ENCODE peak calls at places on chromosomes 3 and 15, in six cellular contexts. One of them, this sample, is unnamed.

GRCh38 chr3:150261418-150261817 is 146.7 kb upstream of the TSC22D2 start:
- DNase-seq in H9: no peak
- DNase-seq in H1: no peak
- DNase-seq in IMR-90: no peak
- DNase-seq in neuronal stem cell: no peak
- DNase-seq in mesenchymal stem cell: no peak
- DNase-seq in this sample: no peak

GRCh38 chr3:134197681-134198261 is 52.9 kb downstream of the RYK start:
- DNase-seq in H1: no peak
- DNase-seq in mesenchymal stem cell: peak
- DNase-seq in H9: no peak
- DNase-seq in IMR-90: peak
- DNase-seq in neuronal stem cell: no peak
- DNase-seq in this sample: peak

GRCh38 chr3:141575879-141576743 is 89.3 kb downstream of the RASA2 start:
- DNase-seq in mesenchymal stem cell: peak
- DNase-seq in IMR-90: peak
- DNase-seq in neuronal stem cell: no peak
- DNase-seq in H9: no peak
- DNase-seq in H1: no peak
- DNase-seq in this sample: peak

GRCh38 chr3:190533511-190534282 is 19.8 kb downstream of the IL1RAP start:
- DNase-seq in mesenchymal stem cell: peak
- DNase-seq in IMR-90: peak
- DNase-seq in H1: no peak
- DNase-seq in H9: no peak
- DNase-seq in neuronal stem cell: no peak
- DNase-seq in this sample: no peak

GRCh38 chr3:7207928-7208327 is 347.0 kb downstream of the GRM7 start:
- DNase-seq in H1: no peak
- DNase-seq in H9: no peak
- DNase-seq in IMR-90: no peak
- DNase-seq in neuronal stem cell: no peak
- DNase-seq in mesenchymal stem cell: no peak
- DNase-seq in this sample: no peak

GRCh38 chr3:144463916-144464315 is 492.3 kb downstream of the DIPK2A start:
- DNase-seq in H9: no peak
- DNase-seq in mesenchymal stem cell: no peak
- DNase-seq in neuronal stem cell: no peak
- DNase-seq in IMR-90: no peak
- DNase-seq in H1: no peak
- DNase-seq in this sample: no peak

GRCh38 chr15:74789171-74789627 is 7.3 kb downstream of the CSK start:
- DNase-seq in H9: no peak
- DNase-seq in mesenchymal stem cell: no peak
- DNase-seq in neuronal stem cell: no peak
- DNase-seq in IMR-90: no peak
- DNase-seq in H1: no peak
- DNase-seq in this sample: no peak

GRCh38 chr3:126550488-126551051 is 8.2 kb downstream of the C3orf22 start:
- DNase-seq in H9: peak
- DNase-seq in neuronal stem cell: no peak
- DNase-seq in H1: peak
- DNase-seq in IMR-90: no peak
- DNase-seq in mesenchymal stem cell: no peak
- DNase-seq in this sample: no peak

GRCh38 chr3:32437898-32438297 is 46.2 kb downstream of the CMTM7 start:
- DNase-seq in neuronal stem cell: no peak
- DNase-seq in mesenchymal stem cell: no peak
- DNase-seq in IMR-90: no peak
- DNase-seq in H9: no peak
- DNase-seq in H1: peak
- DNase-seq in this sample: no peak

GRCh38 chr3:126558336-126559071 is at the start of gene C3orf22:
- DNase-seq in neuronal stem cell: no peak
- DNase-seq in IMR-90: no peak
- DNase-seq in H9: peak
- DNase-seq in H1: peak
- DNase-seq in mesenchymal stem cell: no peak
- DNase-seq in this sample: no peak

GRCh38 chr15:61222010-61222409 is 7.1 kb downstream of the RORA start:
- DNase-seq in H9: no peak
- DNase-seq in H1: no peak
- DNase-seq in IMR-90: no peak
- DNase-seq in neuronal stem cell: no peak
- DNase-seq in mesenchymal stem cell: no peak
- DNase-seq in this sample: no peak
- H3K27ac ChIP-seq in H9: no peak
- H3K27ac ChIP-seq in H1: no peak
- H3K27ac ChIP-seq in IMR-90: no peak
- H3K27ac ChIP-seq in neuronal stem cell: no peak
- H3K27ac ChIP-seq in mesenchymal stem cell: no peak
- H3K27ac ChIP-seq in this sample: no peak

GRCh38 chr3:39407773-39408492 is 1.4 kb downstream of the RPSA start:
- DNase-seq in mesenchymal stem cell: peak
- DNase-seq in neuronal stem cell: no peak
- DNase-seq in H9: no peak
- DNase-seq in IMR-90: peak
- DNase-seq in H1: no peak
- DNase-seq in this sample: no peak

GRCh38 chr3:39406368-39407258 is at the start of gene RPSA:
- DNase-seq in H9: peak
- DNase-seq in mesenchymal stem cell: peak
- DNase-seq in neuronal stem cell: peak
- DNase-seq in H1: peak
- DNase-seq in IMR-90: peak
- DNase-seq in this sample: peak

GRCh38 chr3:39404943-39405686 is 1.4 kb upstream of the RPSA start:
- DNase-seq in mesenchymal stem cell: no peak
- DNase-seq in H1: peak
- DNase-seq in H9: peak
- DNase-seq in neuronal stem cell: no peak
- DNase-seq in IMR-90: no peak
- DNase-seq in this sample: peak

GRCh38 chr3:39407259-39407629 is 724 bp downstream of the RPSA start:
- DNase-seq in IMR-90: peak
- DNase-seq in H1: no peak
- DNase-seq in H9: no peak
- DNase-seq in neuronal stem cell: no peak
- DNase-seq in mesenchymal stem cell: peak
- DNase-seq in this sample: no peak

DNA sequence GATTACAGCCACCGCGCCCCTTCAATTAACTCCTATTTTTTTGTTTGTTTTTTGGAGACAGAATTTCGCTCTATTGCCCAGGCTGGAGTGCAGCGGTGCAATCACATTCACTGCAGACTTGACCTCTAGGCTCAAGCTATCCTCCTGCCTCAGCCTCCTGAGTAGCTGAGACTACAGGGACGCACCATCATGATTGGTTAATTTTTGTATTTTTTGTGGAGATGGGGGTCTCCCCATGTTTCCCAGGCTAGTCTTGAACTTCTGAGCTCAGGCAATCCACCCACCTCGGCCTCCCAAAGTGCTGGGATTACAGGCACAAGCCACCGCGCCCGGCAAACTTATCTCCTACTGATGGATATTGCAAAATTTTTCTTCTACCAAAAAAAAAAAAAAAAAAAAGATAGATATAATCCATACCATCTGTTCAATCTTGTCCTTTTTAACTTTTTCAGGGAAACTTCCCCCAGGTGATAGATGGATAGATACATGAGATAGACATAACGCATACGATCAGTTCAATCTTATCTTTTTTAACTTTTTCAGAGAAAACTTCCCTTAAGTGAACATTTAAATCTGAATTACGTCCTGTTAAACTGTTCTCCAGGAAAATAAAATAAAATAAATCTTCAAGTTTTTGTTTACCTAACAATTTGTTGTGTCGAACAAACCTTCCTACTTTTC is 693 bp upstream of the RPSA start:
- DNase-seq in H1: no peak
- DNase-seq in H9: no peak
- DNase-seq in IMR-90: no peak
- DNase-seq in mesenchymal stem cell: no peak
- DNase-seq in neuronal stem cell: no peak
- DNase-seq in this sample: no peak
- H3K4ac ChIP-seq in H1: no peak
- H3K4ac ChIP-seq in H9: no peak
- H3K4ac ChIP-seq in IMR-90: peak
- H3K4ac ChIP-seq in mesenchymal stem cell: no peak
- H3K4ac ChIP-seq in neuronal stem cell: no peak
- H3K4ac ChIP-seq in this sample: peak

GRCh38 chr15:94327356-94327936 is 96.1 kb downstream of the MCTP2 start:
- DNase-seq in neuronal stem cell: no peak
- DNase-seq in H1: no peak
- DNase-seq in IMR-90: peak
- DNase-seq in mesenchymal stem cell: peak
- DNase-seq in H9: no peak
- DNase-seq in this sample: peak

GRCh38 chr15:94322141-94322540 is 90.8 kb downstream of the MCTP2 start:
- DNase-seq in mesenchymal stem cell: peak
- DNase-seq in H1: no peak
- DNase-seq in H9: no peak
- DNase-seq in IMR-90: peak
- DNase-seq in neuronal stem cell: no peak
- DNase-seq in this sample: no peak

GRCh38 chr15:94323076-94323475 is 91.7 kb downstream of the MCTP2 start:
- DNase-seq in H9: no peak
- DNase-seq in H1: no peak
- DNase-seq in mesenchymal stem cell: no peak
- DNase-seq in IMR-90: no peak
- DNase-seq in neuronal stem cell: no peak
- DNase-seq in this sample: peak

GRCh38 chr15:94324117-94324826 is 92.9 kb downstream of the MCTP2 start:
- DNase-seq in H1: peak
- DNase-seq in mesenchymal stem cell: peak
- DNase-seq in neuronal stem cell: peak
- DNase-seq in IMR-90: peak
- DNase-seq in H9: peak
- DNase-seq in this sample: peak

DNA sequence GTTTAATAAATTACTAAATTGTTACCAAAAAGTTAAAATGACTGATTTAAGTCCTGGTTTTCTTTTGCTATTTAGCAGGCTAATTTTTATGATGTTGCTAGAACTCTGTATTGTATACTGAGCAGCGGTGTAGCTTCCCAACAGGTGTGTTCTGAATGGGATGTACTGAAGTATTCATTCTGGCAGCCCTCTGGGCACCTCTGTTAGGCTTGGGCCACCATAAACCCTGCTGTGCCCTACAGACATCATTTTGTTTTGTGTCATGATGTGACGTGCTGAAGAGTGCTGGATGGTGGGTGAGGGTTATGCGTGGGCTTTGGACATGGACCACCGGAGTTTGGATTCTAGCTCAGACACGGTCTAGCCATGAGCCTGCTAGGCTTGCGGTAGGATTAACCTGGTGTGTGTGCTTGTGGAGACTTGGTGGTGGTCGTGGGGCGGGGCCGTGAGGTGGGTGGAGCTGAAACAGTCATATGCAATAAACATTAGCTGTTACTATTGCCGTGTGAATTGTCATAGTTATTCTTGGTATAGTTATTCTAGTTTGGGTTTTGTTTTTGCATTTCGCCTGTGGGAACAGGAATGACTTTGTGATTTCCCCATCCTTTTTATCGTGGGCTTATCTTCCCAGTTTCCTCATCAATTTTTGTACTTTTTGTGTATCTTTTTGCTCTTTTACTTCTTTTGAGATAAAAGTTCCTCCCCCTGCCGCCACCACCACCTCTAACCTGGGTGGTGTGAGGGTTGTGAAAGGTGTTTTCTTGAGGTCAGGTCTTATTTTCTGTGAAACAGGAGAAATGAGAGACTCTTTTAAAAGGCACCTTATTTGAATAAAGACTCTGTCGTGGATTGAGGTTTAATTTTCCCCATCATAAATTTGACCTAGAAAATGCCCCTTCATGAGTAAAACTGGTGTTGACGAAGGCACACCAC is 93.7 kb downstream of the MCTP2 start:
- DNase-seq in H9: no peak
- DNase-seq in IMR-90: no peak
- DNase-seq in mesenchymal stem cell: no peak
- DNase-seq in neuronal stem cell: no peak
- DNase-seq in H1: no peak
- DNase-seq in this sample: peak
- H3K27ac ChIP-seq in H9: no peak
- H3K27ac ChIP-seq in IMR-90: no peak
- H3K27ac ChIP-seq in mesenchymal stem cell: no peak
- H3K27ac ChIP-seq in neuronal stem cell: no peak
- H3K27ac ChIP-seq in H1: no peak
- H3K27ac ChIP-seq in this sample: no peak

DNA sequence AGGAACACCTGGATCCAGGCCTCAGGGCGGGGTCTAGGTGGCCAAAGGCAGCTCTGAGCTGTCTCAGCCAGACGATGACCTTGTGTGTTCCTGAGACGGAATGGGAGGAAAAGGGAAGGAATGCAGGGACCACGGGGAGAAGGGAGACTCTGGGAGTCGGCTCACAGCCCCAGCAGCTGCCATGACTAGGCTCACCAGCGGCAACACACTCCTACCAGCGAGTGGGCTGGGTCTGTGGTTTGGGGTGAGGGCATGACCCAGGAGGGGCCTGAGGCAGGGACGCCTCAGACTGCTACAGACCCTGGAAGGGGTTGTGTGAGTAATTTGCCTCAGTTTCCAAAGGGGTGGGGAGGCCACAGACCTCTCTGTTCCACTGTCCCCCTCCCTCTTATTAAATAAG is 19.8 kb downstream of the IQSEC1 start:
- DNase-seq in mesenchymal stem cell: no peak
- DNase-seq in neuronal stem cell: no peak
- DNase-seq in IMR-90: no peak
- DNase-seq in H9: no peak
- DNase-seq in H1: no peak
- DNase-seq in this sample: no peak
- H3K4ac ChIP-seq in mesenchymal stem cell: no peak
- H3K4ac ChIP-seq in neuronal stem cell: no peak
- H3K4ac ChIP-seq in IMR-90: no peak
- H3K4ac ChIP-seq in H9: no peak
- H3K4ac ChIP-seq in H1: no peak
- H3K4ac ChIP-seq in this sample: no peak

DNA sequence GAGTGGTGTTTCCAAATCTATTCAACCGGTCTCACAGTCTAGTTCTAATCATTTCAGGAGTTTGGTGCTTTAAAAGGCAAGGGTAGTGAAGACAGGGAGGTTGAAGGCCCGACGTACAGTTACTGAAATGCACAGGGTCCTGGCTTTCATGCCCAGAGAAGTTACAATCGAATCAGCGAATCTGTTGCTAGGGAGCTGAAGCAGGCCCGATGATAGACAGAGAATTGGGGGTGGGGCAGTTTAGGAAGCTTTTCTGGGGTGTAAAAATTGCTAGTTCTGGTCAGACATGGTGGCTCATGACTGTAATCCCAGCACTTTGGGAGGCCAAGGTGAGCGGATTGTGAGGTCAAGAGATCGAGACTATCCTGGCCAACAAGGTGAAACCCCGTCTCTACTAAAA is 63.1 kb upstream of the ATP13A3 start:
- DNase-seq in IMR-90: no peak
- DNase-seq in H9: no peak
- DNase-seq in H1: no peak
- DNase-seq in neuronal stem cell: no peak
- DNase-seq in mesenchymal stem cell: no peak
- DNase-seq in this sample: no peak
- H3K27ac ChIP-seq in IMR-90: peak
- H3K27ac ChIP-seq in H9: no peak
- H3K27ac ChIP-seq in H1: no peak
- H3K27ac ChIP-seq in neuronal stem cell: no peak
- H3K27ac ChIP-seq in mesenchymal stem cell: no peak
- H3K27ac ChIP-seq in this sample: no peak

GRCh38 chr15:43104426-43104825 is 1.4 kb downstream of the UBR1 start:
- DNase-seq in H9: no peak
- DNase-seq in IMR-90: peak
- DNase-seq in neuronal stem cell: no peak
- DNase-seq in H1: no peak
- DNase-seq in mesenchymal stem cell: no peak
- DNase-seq in this sample: peak
- H3K4ac ChIP-seq in H9: no peak
- H3K4ac ChIP-seq in IMR-90: no peak
- H3K4ac ChIP-seq in neuronal stem cell: no peak
- H3K4ac ChIP-seq in H1: no peak
- H3K4ac ChIP-seq in mesenchymal stem cell: no peak
- H3K4ac ChIP-seq in this sample: no peak

This sample was measured in mesendoderm.